ENCODE peak calls at places on chromosomes 5 and 9, in seven cellular contexts. H, D, U, S, E, T and P are unnamed samples.

GRCh38 chr5:60210810-60211209 is 317.3 kb upstream of the PDE4D start:
- DNase-seq in T (no peak), U (no peak), D (no peak), S (no peak), H (no peak), E (no peak), P (no peak)

GRCh38 chr9:4333787-4334186 is 33.9 kb upstream of the GLIS3 start:
- DNase-seq in T (no peak), U (no peak), S (peak; percentile 62), E (no peak), D (no peak), H (no peak), P (peak; percentile 50)

GRCh38 chr9:117746263-117746662 is 42.1 kb downstream of the TLR4 start:
- DNase-seq in D (no peak), S (no peak), T (no peak), U (no peak), H (no peak), E (no peak), P (no peak)

GRCh38 chr5:100889896-100890295 is 13.2 kb downstream of the ST8SIA4 start:
- DNase-seq in T (no peak), H (no peak), S (no peak), U (no peak), E (no peak), D (no peak), P (no peak)

GRCh38 chr5:124663101-124663506 is 83.3 kb downstream of the ZNF608 start:
- DNase-seq in T (no peak), S (no peak), D (no peak), U (peak; percentile 49), H (no peak), E (no peak), P (no peak)

GRCh38 chr9:120723547-120723946 is 9.3 kb upstream of the MEGF9 start:
- DNase-seq in D (no peak), H (no peak), T (no peak), E (no peak), U (no peak), S (no peak), P (no peak)

GRCh38 chr9:134400283-134400682 is 74.0 kb downstream of the RXRA start:
- DNase-seq in H (no peak), U (no peak), T (no peak), S (no peak), D (no peak), E (no peak), P (no peak)

GRCh38 chr9:136122425-136123383 is 4.0 kb upstream of the TMEM250 start:
- DNase-seq in E (peak; percentile 74), H (peak; percentile 58), D (peak; percentile 82), U (peak; percentile 24), S (peak; percentile 75), T (peak; percentile 86), P (peak; percentile 60)

GRCh38 chr9:95516221-95516735 is 493 bp downstream of the PTCH1 start:
- DNase-seq in E (no peak), D (no peak), U (no peak), H (no peak), S (peak; percentile 33), T (no peak), P (no peak)

GRCh38 chr9:99889120-99889519 is 17.3 kb upstream of the STX17 start:
- DNase-seq in S (no peak), H (no peak), D (no peak), T (no peak), E (no peak), U (no peak), P (no peak)

GRCh38 chr5:1325191-1325741 is 19.6 kb downstream of the CLPTM1L start:
- DNase-seq in U (no peak), S (no peak), H (no peak), D (no peak), T (no peak), E (no peak), P (no peak)

GRCh38 chr9:27622688-27623340 is 49.5 kb upstream of the C9orf72 start:
- DNase-seq in U (no peak), D (peak; percentile 37), E (peak; percentile 50), S (no peak), H (no peak), T (no peak), P (no peak)

GRCh38 chr9:6873862-6874261 is 116.1 kb downstream of the KDM4C start:
- DNase-seq in U (peak; percentile 9), E (no peak), D (no peak), T (no peak), S (peak; percentile 62), H (no peak), P (peak; percentile 16)

GRCh38 chr9:135146766-135147472 is 59.5 kb downstream of the OLFM1 start:
- DNase-seq in D (no peak), E (no peak), S (no peak), T (no peak), H (no peak), U (no peak), P (no peak)